ENCODE peak calls at places on chromosomes 7 and 10, in eight cellular contexts. C is body of pancreas; M is astrocyte of the spinal cord; P is cardiac muscle cell; K is astrocyte; D is naive thymus-derived CD4-positive, alpha-beta T cell; F is dorsolateral prefrontal cortex; I is GM23248. U is an unnamed sample.

GRCh38 chr7:131234719-131235488 is 92.8 kb upstream of the MKLN1 start:
- DNase-seq in C (no peak), M (no peak), P (no peak), K (no peak), D (no peak), F (no peak), I (no peak), U (no peak)

GRCh38 chr10:23095966-23096813 is 811 bp downstream of the MSRB2 start:
- DNase-seq in C (peak), M (peak), P (peak), K (peak), D (peak), F (peak), I (peak), U (peak)

GRCh38 chr7:105787793-105788192 is 88.6 kb downstream of the ATXN7L1 start:
- DNase-seq in C (no peak), M (no peak), P (no peak), K (no peak), D (no peak), F (no peak), I (no peak), U (no peak)

GRCh38 chr7:69599211-69599878 is 1.1 kb downstream of the AUTS2 start:
- DNase-seq in C (no peak), M (no peak), P (peak), K (peak), D (no peak), F (peak), I (peak), U (no peak)

GRCh38 chr10:103917326-103918052 is 495 bp downstream of the STN1 start:
- DNase-seq in C (peak), M (no peak), P (peak), K (peak), D (no peak), F (peak), I (peak), U (no peak)

GRCh38 chr10:132914732-132915131 is 27.6 kb downstream of the CFAP46 start:
- DNase-seq in C (no peak), M (no peak), P (no peak), K (no peak), D (no peak), F (no peak), I (no peak), U (no peak)

GRCh38 chr7:120949393-120949799 is 1.2 kb upstream of the ING3 start:
- DNase-seq in C (no peak), M (no peak), P (no peak), K (no peak), D (no peak), F (no peak), I (peak), U (no peak)

GRCh38 chr7:136847858-136848257 is 20.6 kb upstream of the CHRM2 start:
- DNase-seq in C (no peak), M (no peak), P (no peak), K (no peak), D (no peak), F (no peak), I (no peak), U (no peak)

GRCh38 chr7:108805808-108806397 is 236.2 kb downstream of the DNAJB9 start:
- DNase-seq in C (no peak), M (peak), P (no peak), K (peak), D (no peak), F (no peak), I (peak), U (no peak)

DNA sequence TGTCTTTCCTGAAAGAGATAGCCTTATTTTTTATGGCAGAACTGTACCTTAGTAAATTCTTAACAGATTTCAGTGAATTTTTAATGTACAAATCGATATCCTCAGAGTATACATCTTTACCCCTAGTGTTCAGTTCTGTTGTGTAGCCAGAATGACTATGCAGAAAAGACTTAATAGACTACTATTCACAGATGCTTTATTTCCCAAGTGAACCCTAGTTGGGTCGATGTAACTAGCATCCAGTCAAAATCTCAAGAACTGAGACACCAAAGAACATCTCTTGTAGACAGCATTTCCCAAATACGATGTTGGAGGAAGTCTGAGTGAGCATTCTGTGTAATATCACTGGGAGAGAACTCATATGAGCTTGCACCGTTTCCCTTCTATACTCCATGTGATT is 1.5 kb downstream of the AKR1C3 start:
- DNase-seq in C (no peak), M (no peak), P (no peak), K (no peak), D (no peak), F (no peak), I (peak), U (no peak)
- H3K4me3 ChIP-seq in C (no peak), M (no peak), P (no peak), K (no peak), D (no peak), F (peak), I (peak), U (no peak)

DNA sequence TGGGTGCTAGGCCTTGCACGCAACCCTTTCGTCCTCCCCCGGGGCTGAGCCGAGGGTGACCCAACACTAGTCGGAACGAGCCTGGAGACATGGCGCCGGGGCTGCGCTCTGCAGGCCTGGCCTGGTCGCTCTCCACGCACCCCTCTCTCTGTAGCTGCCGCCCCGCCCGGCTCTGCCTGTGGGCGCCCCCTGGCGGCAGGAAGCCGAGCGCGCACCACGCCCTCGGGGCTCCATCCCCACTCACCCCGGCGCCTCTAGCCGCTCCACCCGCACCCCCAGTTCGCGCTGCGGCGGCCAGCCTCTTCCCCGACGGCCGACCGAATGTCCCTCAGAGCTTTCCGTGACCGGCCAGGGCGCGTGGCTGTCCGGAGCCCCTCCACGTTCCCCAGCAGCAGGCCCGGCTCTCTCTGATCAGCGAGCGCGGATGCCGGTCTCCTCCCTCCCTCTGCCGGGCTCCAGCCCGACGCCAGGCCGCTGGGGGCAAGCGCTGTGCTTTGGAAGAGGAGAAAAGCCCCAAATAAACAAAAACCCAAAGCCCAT is 29.1 kb upstream of the KCNK18 start:
- DNase-seq in C (peak), M (no peak), P (peak), K (peak), D (peak), F (peak), I (peak), U (no peak)
- H3K4me3 ChIP-seq in C (no peak), M (no peak), P (peak), K (peak), D (peak), F (peak), I (peak), U (no peak)

DNA sequence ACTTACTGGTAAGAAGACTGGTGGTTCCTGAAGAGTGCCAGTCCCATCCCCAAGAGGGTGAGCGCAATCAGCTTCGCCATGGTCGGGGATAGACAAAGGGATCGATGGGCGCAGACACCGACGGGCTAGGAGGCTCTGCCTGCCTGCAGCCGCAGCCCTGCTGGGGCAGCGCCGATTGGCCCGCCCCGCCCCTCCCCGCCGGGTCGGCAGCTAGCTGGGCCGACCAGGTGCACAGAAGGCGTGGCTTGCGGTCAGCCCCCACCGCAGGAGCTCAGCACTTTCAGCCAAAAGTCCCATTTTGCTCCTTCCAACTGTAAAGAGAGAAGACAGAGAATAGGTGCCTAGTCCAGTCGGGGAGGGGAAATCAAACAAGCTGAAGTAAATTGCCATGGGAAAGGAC is at the start of gene PON1:
- DNase-seq in C (peak), M (no peak), P (no peak), K (no peak), D (no peak), F (no peak), I (no peak), U (no peak)
- H3K4me3 ChIP-seq in C (no peak), M (no peak), P (no peak), K (no peak), D (no peak), F (no peak), I (no peak), U (no peak)

GRCh38 chr10:31604646-31605170 is 285.7 kb downstream of the ZEB1 start:
- DNase-seq in C (no peak), M (no peak), P (no peak), K (no peak), D (no peak), F (no peak), I (no peak), U (no peak)

GRCh38 chr10:31603245-31604087 is 284.4 kb downstream of the ZEB1 start:
- DNase-seq in C (peak), M (peak), P (peak), K (peak), D (peak), F (peak), I (peak), U (peak)

GRCh38 chr10:31602541-31603244 is 283.7 kb downstream of the ZEB1 start:
- DNase-seq in C (peak), M (peak), P (peak), K (peak), D (no peak), F (no peak), I (peak), U (peak)

GRCh38 chr10:31605426-31605825 is 286.4 kb downstream of the ZEB1 start:
- DNase-seq in C (no peak), M (no peak), P (no peak), K (no peak), D (no peak), F (no peak), I (no peak), U (no peak)

DNA sequence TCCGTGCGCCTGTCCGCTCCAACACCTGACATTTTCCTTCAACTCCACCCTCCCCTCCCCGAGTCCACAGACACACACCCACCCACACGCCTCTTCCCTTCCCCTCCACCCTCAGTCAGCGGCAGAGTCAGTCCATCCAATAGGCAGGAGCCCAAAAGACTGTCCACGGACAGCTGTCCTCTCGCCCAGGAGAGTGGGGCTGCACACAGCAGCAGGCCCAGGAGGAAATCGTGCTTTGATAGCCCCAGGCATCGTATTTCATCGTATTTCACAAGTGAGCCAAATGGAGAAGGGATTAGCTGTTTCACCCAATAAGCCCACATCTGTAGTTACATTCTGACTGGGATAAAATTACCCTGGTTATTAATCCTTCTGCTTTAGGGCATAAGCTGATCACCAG is 285.1 kb downstream of the ZEB1 start:
- DNase-seq in C (peak), M (peak), P (no peak), K (no peak), D (no peak), F (no peak), I (peak), U (no peak)
- H3K4me3 ChIP-seq in C (no peak), M (no peak), P (no peak), K (no peak), D (peak), F (peak), I (peak), U (peak)